ENCODE peak calls at places on chromosomes 3 and 15, in six cellular contexts. Y, B, Z, X, O and C are unnamed samples.

GRCh38 chr3:127450331-127450730 is 140.2 kb downstream of the TPRA1 start:
- DNase-seq in O (peak), Y (peak), B (no peak), X (peak), Z (no peak), C (no peak)

GRCh38 chr3:71305246-71306206 is 278.0 kb downstream of the FOXP1 start:
- DNase-seq in X (peak), B (no peak), O (no peak), Z (peak), Y (peak), C (peak)

GRCh38 chr3:172303941-172304558 is 144.2 kb downstream of the GHSR start:
- DNase-seq in Y (no peak), X (no peak), Z (no peak), O (no peak), B (no peak), C (no peak)

GRCh38 chr3:117059054-117059989 is 349.7 kb downstream of the TUSC7 start:
- DNase-seq in Y (no peak), B (peak), O (no peak), X (no peak), Z (peak), C (peak)

GRCh38 chr15:41695750-41696436 is 35.7 kb downstream of the MGA start:
- DNase-seq in B (peak), Y (no peak), X (no peak), O (no peak), Z (peak), C (peak)

GRCh38 chr3:69433016-69433937 is 47.4 kb upstream of the FRMD4B start:
- DNase-seq in X (no peak), O (no peak), Y (no peak), B (no peak), Z (no peak), C (no peak)

GRCh38 chr3:106130384-106131084 is 261.7 kb upstream of the CBLB start:
- DNase-seq in X (no peak), Y (no peak), Z (peak), O (no peak), B (no peak), C (peak)

GRCh38 chr3:167032267-167032876 is 347.7 kb downstream of the ZBBX start:
- DNase-seq in Z (peak), B (peak), O (no peak), X (no peak), Y (no peak), C (peak)

GRCh38 chr3:10707984-10708868 is 107.8 kb upstream of the SLC6A11 start:
- DNase-seq in Z (no peak), X (no peak), B (no peak), O (no peak), Y (peak), C (no peak)

GRCh38 chr15:76866008-76866407 is 39.1 kb downstream of the SCAPER start:
- DNase-seq in B (no peak), O (no peak), Z (no peak), Y (no peak), X (peak), C (peak)

GRCh38 chr3:177478170-177478859 is 281.0 kb upstream of the TBL1XR1 start:
- DNase-seq in Z (peak), B (no peak), X (no peak), O (peak), Y (no peak), C (peak)

GRCh38 chr15:99416191-99417188 is 149.3 kb upstream of the MEF2A start:
- DNase-seq in X (no peak), B (no peak), O (no peak), Z (no peak), Y (peak), C (no peak)

GRCh38 chr3:111763968-111764367 is 95.1 kb upstream of the PHLDB2 start:
- DNase-seq in B (no peak), Y (no peak), X (no peak), O (peak), Z (peak), C (peak)

GRCh38 chr15:65824031-65824743 is 32.1 kb upstream of the DENND4A start:
- DNase-seq in Z (peak), B (peak), Y (peak), O (no peak), X (no peak), C (peak)

GRCh38 chr3:52574056-52574965 is 37.9 kb downstream of the UQCC5 start:
- DNase-seq in Z (no peak), X (no peak), O (no peak), B (no peak), Y (no peak), C (no peak)

GRCh38 chr3:21013566-21013965 is 737.4 kb downstream of the ZNF385D start:
- DNase-seq in X (no peak), Y (no peak), O (no peak), B (no peak), Z (peak), C (no peak)

GRCh38 chr3:21020681-21021080 is 730.3 kb downstream of the ZNF385D start:
- DNase-seq in Z (no peak), X (no peak), O (no peak), B (no peak), Y (no peak), C (no peak)

GRCh38 chr3:21020043-21020442 is 731.0 kb downstream of the ZNF385D start:
- DNase-seq in X (no peak), B (no peak), Z (no peak), O (no peak), Y (no peak), C (no peak)

GRCh38 chr3:21017115-21017852 is 733.7 kb downstream of the ZNF385D start:
- DNase-seq in B (peak), X (no peak), O (no peak), Z (no peak), Y (peak), C (peak)
- TF ChIP-seq CTCF in B (peak), X (no peak), O (no peak), Z (peak), Y (peak), C (peak)

DNA sequence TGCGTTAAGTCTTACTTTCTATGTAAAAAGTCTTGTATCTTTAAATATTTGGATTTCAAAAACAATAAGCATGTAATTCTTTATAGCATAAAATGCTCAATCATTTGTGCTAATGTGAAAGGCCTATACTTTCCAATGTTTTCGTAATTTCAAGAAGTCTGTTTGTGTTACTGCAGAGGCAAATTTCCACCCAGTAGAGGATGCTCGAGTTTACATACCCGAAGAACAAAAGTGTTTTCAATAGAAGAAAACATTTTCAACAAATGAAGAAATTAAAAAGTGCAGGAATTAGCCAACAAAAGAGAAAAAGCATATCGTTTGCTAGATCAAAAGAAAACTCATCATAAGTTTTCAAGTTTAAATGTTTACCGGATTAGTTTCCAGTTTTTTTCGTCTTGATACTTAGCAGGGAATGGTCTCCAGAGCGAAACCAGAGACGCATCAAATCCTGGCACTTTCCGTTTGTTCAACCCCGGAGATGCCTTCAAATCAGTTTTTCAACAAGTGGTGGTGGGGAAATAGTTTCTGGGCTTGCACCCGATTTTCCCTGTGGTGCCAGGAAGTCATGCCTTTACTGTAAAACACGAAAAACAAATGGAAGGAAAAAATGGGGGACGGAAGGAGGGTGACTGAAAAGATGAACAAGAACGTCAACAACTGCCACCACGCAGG is 1.0 kb downstream of the CGGBP1 start:
- DNase-seq in B (no peak), O (no peak), X (no peak), Y (no peak), Z (peak), C (peak)
- TF ChIP-seq CTCF in B (no peak), O (no peak), X (no peak), Y (no peak), Z (peak), C (peak)

GRCh38 chr15:84721381-84721780 is 5.4 kb upstream of the SEC11A start:
- DNase-seq in B (no peak), Z (no peak), X (no peak), Y (no peak), O (no peak), C (no peak)
- TF ChIP-seq CTCF in B (no peak), Z (no peak), X (no peak), Y (no peak), O (no peak), C (no peak)

GRCh38 chr3:23183731-23184130 is 19.4 kb upstream of the UBE2E2 start:
- DNase-seq in Y (peak), O (no peak), Z (peak), X (no peak), B (peak), C (peak)
- TF ChIP-seq CTCF in Y (peak), O (no peak), Z (peak), X (peak), B (peak), C (peak)

GRCh38 chr15:29919380-29919881 is 97.2 kb upstream of the TJP1 start:
- DNase-seq in O (no peak), Z (no peak), Y (no peak), X (no peak), B (no peak), C (no peak)
- TF ChIP-seq CTCF in O (no peak), Z (no peak), Y (no peak), X (no peak), B (no peak), C (no peak)

DNA sequence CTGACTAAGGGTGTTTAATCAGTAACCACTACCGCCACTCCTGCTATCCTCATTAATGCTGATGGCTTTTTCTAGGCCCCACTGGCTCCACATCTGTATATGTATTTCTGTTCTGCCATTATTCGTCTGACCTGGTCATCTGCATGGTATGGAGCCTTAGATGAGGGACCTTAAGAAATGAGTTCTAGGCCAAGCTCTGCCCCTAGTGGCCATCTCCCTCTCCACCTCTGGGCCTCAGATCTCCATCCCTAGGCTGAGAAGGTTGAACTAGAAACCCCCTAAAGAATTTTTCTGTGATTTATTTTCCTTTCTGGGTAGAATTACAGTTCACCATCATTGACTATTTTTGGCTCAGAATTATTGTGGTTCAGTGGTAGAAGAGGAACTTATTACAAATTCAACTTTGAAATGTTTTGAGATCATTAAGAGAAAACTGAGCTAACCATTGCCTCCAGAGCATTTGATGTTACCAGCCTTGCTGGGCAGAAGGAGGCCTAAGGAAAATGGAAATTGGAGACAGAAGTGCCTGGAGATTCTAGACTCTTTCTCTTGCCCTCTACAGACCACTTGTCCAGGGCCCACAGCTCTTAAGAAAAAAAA is 325.2 kb upstream of the NR2E3 start:
- DNase-seq in X (no peak), B (no peak), O (no peak), Y (no peak), Z (peak), C (no peak)
- TF ChIP-seq CTCF in X (peak), B (peak), O (no peak), Y (peak), Z (peak), C (peak)

DNA sequence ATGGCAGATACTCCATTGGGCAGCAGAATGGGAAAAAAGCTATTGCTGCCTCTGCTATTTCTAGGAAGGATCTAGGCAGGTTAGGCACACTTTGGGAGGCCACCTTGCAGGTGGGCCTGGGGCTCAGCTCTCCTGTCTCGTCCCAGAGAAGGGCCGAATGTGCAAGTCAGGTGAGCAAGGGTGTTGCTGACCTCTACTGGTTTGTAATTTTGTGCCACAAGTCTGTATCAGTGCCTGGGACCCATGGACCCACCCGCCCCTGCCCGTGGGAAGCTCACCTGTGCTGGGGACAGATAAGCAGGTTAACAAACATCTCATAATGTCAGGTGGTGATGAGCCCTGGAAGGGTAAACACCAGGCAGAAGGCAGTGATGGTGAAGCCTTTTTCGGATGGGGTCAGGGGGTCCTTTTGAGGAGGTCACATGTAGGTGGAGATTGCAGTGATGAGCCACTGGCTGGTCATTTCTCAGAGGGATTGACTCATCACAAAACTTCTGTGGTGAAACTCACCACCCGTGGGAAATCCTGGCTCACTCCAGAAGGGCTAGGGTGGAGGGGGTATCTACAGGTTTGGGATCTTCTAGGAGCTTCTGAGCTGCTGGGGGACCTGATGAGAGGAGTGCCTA is 161.3 kb downstream of the KLF13 start:
- DNase-seq in Z (no peak), O (peak), B (peak), Y (peak), X (no peak), C (peak)
- TF ChIP-seq CTCF in Z (no peak), O (no peak), B (no peak), Y (peak), X (no peak), C (peak)